ENCODE peak calls at places on chromosomes 16 and 17, in nine cellular contexts. I is mucosa of descending colon; Q is A549; X is AG10803; P is uterus; B is CD8-positive, alpha-beta T cell; Y is psoas muscle; O is IMR-90; V is adrenal gland. G is an unnamed sample.

GRCh38 chr16:70434489-70435260 is 4.2 kb downstream of the ST3GAL2 start:
- DNase-seq in Y (no peak), B (no peak), X (no peak), O (no peak), Q (no peak), P (no peak), V (no peak), I (no peak), G (no peak)

GRCh38 chr17:6927290-6927844 is 68.5 kb upstream of the ALOX12 start:
- DNase-seq in P (no peak), X (peak), Y (no peak), V (no peak), B (no peak), O (peak), Q (no peak), I (no peak), G (no peak)

GRCh38 chr16:4936991-4937781 is at the start of gene PPL:
- DNase-seq in X (no peak), B (no peak), V (peak), O (no peak), Y (peak), P (peak), I (peak), Q (peak), G (no peak)

GRCh38 chr16:65917466-65917865 is 449.0 kb upstream of the CDH5 start:
- DNase-seq in V (no peak), X (no peak), Y (no peak), Q (no peak), I (no peak), O (no peak), B (no peak), P (no peak), G (no peak)

GRCh38 chr16:79601978-79602609 is 1.6 kb upstream of the MAF start:
- DNase-seq in X (peak), B (peak), Q (peak), V (peak), Y (peak), P (peak), I (peak), O (peak), G (no peak)

GRCh38 chr16:2482181-2483107 is 7.5 kb downstream of the TBC1D24 start:
- DNase-seq in B (no peak), P (peak), V (no peak), I (no peak), O (peak), X (peak), Y (peak), Q (no peak), G (no peak)

GRCh38 chr16:7016986-7017385 is 315.7 kb upstream of the RBFOX1 start:
- DNase-seq in O (no peak), P (no peak), V (no peak), Q (no peak), Y (no peak), X (no peak), I (no peak), B (no peak), G (no peak)

GRCh38 chr17:71764507-71764906 is 356.3 kb upstream of the SOX9 start:
- DNase-seq in B (no peak), V (no peak), X (no peak), P (no peak), O (no peak), Y (peak), Q (peak), I (peak), G (no peak)

GRCh38 chr17:81735181-81736102 is 23.4 kb downstream of the SLC25A10 start:
- DNase-seq in Y (no peak), P (no peak), B (no peak), O (peak), V (no peak), X (peak), Q (no peak), I (peak), G (no peak)

GRCh38 chr16:52545544-52546262 is 1.2 kb downstream of the TOX3 start:
- DNase-seq in I (peak), X (no peak), P (no peak), Y (no peak), V (no peak), O (no peak), B (no peak), Q (no peak), G (no peak)

GRCh38 chr17:77185137-77185536 is 44.4 kb downstream of the SEC14L1 start:
- DNase-seq in P (no peak), V (peak), Y (no peak), B (no peak), X (no peak), I (no peak), O (no peak), Q (no peak), G (no peak)

GRCh38 chr17:265726-266125 is 84.3 kb upstream of the DOC2B start:
- DNase-seq in Y (peak), X (no peak), Q (no peak), I (no peak), P (peak), B (no peak), V (peak), O (no peak), G (peak)

GRCh38 chr17:4509923-4510614 is 11.4 kb downstream of the SPNS2 start:
- DNase-seq in X (no peak), P (no peak), V (peak), Q (no peak), I (no peak), O (no peak), Y (peak), B (no peak), G (no peak)

GRCh38 chr17:42276359-42276608 is at the start of gene STAT5B:
- DNase-seq in Y (peak), I (peak), V (peak), X (peak), O (peak), Q (peak), B (peak), P (peak), G (no peak)

GRCh38 chr17:62591323-62591722 is 36.1 kb upstream of the MRC2 start:
- DNase-seq in B (no peak), V (no peak), Y (peak), P (no peak), O (no peak), X (no peak), I (no peak), Q (no peak), G (no peak)

GRCh38 chr17:57649731-57650484 is 95.2 kb downstream of the CCDC182 start:
- DNase-seq in V (no peak), P (no peak), Q (peak), B (no peak), O (peak), I (no peak), X (peak), Y (no peak), G (no peak)

GRCh38 chr17:12631076-12631475 is 34.6 kb upstream of the MYOCD start:
- DNase-seq in I (no peak), P (peak), X (peak), Q (no peak), V (no peak), Y (no peak), B (no peak), O (peak), G (no peak)

GRCh38 chr17:27888945-27889344 is 4.2 kb downstream of the LYRM9 start:
- DNase-seq in Y (no peak), P (no peak), Q (no peak), X (peak), I (no peak), V (peak), O (peak), B (no peak), G (no peak)

GRCh38 chr16:81838794-81839193 is 59.7 kb downstream of the PLCG2 start:
- DNase-seq in Q (no peak), X (peak), O (peak), V (no peak), P (no peak), I (no peak), Y (no peak), B (no peak), G (no peak)

GRCh38 chr17:62965149-62965648 is 836 bp upstream of the TANC2 start:
- DNase-seq in X (no peak), V (no peak), Y (no peak), O (peak), B (no peak), P (no peak), Q (no peak), I (no peak), G (no peak)

GRCh38 chr17:8832711-8833352 is 33.7 kb upstream of the MFSD6L start:
- DNase-seq in V (no peak), X (no peak), I (peak), Q (peak), Y (no peak), P (no peak), O (no peak), B (no peak), G (no peak)

GRCh38 chr17:17682737-17683675 is 1.7 kb downstream of the RAI1 start:
- DNase-seq in B (peak), V (peak), O (peak), Q (peak), P (peak), X (peak), I (peak), Y (peak), G (no peak)

DNA sequence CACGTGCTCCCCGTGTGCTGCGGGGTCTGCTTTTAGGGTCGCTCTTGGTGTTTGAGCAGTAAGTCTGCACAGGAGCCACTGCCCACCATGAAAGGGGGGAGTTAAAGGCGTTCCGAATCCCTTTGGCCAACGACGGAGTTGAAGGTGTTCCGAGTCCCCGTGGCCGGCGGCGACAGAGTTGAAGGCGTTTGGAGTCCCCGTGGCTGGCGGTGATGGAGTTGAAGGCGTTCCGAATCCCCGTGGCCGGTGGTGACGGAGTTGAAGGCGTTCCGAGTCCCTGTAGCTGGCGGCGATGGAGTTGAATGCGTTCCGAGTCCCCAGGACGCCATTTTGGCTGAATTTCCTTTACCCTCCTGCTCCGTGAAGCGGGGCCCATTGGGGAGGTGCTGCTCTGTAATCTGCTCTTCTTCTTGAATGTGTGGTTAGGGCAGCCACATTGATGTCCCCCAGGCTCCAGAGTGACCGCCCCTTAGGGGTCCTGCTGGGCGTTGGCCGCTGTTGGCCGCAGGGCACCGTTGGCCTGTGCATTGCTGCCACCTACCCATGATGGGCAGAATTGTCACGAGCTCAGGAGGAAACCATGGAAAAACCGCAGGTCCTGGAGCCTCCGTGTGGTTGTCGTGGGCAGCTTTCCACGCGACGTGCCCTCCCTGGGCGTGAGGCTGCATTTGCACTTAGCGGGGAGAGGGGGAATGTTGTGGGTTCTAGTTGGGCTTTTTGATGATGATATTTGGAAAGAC is 73.7 kb upstream of the ZNF750 start:
- DNase-seq in Q (peak), P (no peak), O (no peak), B (no peak), Y (peak), V (no peak), X (no peak), I (no peak), G (no peak)
- TF ChIP-seq CTCF in Q (peak), P (no peak), O (peak), B (no peak), Y (peak), V (peak), X (no peak), I (no peak), G (peak)

DNA sequence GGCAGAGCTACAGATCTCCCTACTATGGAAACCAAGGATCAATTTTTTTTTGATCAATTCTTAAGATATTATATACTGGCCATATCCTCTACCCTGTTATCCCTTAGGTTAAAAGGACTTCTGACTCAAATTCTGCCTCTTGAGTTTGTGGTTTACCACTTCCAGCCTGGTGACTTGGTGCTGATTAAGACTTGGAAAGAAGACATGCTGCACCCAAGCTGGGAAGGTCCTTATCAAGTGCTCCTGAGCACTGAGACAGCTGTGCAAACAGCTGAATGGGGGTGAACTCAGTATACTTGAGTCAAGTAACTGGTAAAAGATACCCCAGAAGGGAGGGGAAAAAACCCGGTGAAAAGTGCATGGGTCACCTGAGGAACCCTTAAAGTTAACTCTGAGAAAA is 20.5 kb upstream of the SPACA3 start:
- DNase-seq in P (no peak), O (no peak), Q (no peak), V (no peak), X (peak), I (no peak), Y (no peak), B (no peak), G (no peak)
- TF ChIP-seq CTCF in P (no peak), O (no peak), Q (no peak), V (no peak), X (no peak), I (no peak), Y (no peak), B (no peak), G (no peak)

DNA sequence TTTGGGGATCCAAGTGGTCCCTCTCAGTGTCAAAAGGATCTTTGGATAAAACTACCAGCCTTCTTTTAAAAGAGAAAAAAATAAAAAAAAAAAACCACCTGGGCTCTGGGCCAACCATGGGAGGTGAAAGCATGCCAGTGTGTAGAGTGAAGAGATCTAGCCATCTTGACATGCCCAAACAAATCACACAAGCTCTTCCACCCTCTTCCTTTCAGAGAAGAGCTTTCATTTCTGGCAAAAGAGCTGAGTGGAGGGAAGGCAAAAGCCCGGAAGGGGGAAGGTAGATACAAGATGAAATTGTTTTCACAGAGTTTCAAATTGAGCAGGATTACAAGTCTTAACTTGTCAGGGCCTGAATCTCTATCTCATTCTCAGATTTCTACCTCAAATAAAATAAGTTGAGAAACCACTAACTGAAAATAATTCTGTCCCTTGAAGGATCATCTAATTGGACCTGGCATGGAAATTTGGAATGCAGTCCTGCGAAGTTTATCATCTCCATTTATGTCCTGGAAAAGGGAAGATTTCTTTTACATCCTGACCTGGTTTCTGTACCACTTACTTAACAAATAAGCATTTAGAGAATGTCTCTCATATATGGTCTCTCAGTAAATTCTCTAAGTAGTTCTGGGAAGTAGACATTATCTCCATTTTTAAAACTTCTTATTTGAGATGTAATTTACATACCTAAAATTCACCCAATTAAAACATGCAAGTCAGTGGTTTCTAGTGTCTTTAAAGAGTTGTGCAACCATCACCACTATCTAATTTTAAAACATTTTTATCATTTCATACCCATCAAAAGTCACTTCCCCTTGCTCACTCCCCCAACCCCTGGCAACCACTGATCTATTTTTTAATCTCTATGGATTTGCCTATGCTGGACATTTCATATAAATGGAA is 93.6 kb downstream of the TANGO6 start:
- DNase-seq in I (no peak), X (peak), V (no peak), O (peak), Y (no peak), P (no peak), B (no peak), Q (no peak), G (no peak)
- TF ChIP-seq CTCF in I (no peak), X (no peak), V (no peak), O (no peak), Y (no peak), P (no peak), B (no peak), Q (no peak), G (no peak)

DNA sequence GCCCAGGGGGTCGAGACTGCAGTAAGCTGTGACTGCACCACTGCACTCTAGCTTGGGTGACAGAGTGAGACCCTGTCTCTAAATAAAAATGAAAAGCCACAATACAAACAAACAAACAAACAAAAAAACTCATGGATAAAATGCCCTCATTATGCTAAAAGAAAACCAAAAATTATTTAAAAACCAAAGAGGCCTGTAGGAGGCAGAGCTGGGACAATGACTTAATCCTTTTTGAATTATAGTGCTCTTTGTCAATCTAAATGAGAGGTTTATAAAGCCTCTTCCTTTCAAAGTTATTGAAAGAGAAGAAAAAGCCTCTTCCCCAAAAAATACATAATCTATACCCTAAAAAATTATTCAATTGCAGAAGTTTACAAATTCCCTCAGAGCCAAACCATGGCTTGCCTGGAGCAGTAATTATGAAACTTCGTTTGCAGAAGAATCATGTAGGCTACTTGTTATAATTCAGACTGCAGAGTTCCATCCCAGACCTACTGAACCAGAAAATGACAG is 18.5 kb downstream of the CRLF3 start:
- DNase-seq in Y (no peak), Q (no peak), I (no peak), B (no peak), V (no peak), O (no peak), P (no peak), X (no peak), G (no peak)
- TF ChIP-seq CTCF in Y (no peak), Q (peak), I (no peak), B (peak), V (no peak), O (peak), P (no peak), X (peak), G (peak)

GRCh38 chr16:25786748-25787147 is 95.0 kb downstream of the HS3ST4 start:
- DNase-seq in O (no peak), Q (no peak), P (no peak), X (no peak), V (no peak), B (no peak), Y (no peak), I (no peak), G (no peak)
- TF ChIP-seq CTCF in O (no peak), Q (no peak), P (no peak), X (no peak), V (no peak), B (no peak), Y (no peak), I (no peak), G (no peak)

GRCh38 chr17:39175695-39176093 is 9.7 kb upstream of the ARL5C start:
- DNase-seq in P (no peak), I (no peak), X (no peak), O (no peak), Y (peak), Q (no peak), B (no peak), V (no peak), G (no peak)
- TF ChIP-seq CTCF in P (no peak), I (no peak), X (no peak), O (no peak), Y (no peak), Q (no peak), B (no peak), V (no peak), G (no peak)

DNA sequence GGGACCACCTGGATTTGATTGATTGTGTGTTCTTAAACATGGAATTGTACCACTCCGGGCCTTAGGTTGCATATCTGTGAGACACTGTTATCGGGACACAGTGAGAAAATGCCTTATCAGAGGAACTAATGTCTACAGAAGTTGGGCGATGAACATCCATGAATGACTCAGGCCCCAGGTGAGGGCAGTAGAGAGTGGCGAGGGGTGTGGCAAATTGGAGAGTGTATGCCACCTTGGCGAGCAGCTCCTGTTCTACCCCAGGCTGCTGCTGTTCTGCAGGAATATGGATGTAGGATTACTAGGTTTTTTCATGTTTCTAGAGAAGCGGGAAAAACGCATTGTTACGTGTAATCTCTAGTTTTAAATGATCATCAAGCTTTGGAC is 38.8 kb downstream of the CLEC16A start:
- DNase-seq in Y (no peak), B (no peak), X (no peak), Q (no peak), I (peak), P (no peak), V (no peak), O (no peak), G (no peak)
- TF ChIP-seq CTCF in Y (no peak), B (no peak), X (no peak), Q (no peak), I (no peak), P (no peak), V (no peak), O (no peak), G (peak)

G was measured in chondrocyte.